ENCODE peak calls at places on chromosomes 4 and X, in nine cellular contexts. K is amniotic epithelial cell, R is AG04450, T is dorsolateral prefrontal cortex, H is lower lobe of right lung, J is right lobe of liver, Y is NCI-H69, L is activated gamma-delta T cell treated with Interleukin-2 at 50 U/mL for 16 hours, A is GM10248. V is an unnamed sample.

GRCh38 chr4:83639849-83640493 is 104.1 kb downstream of the GPAT3 start:
- DNase-seq in K (peak), R (peak), T (no peak), H (no peak), J (peak), Y (peak), L (peak), A (peak), V (peak)

GRCh38 chr4:113908829-113909228 is 70.6 kb downstream of the ARSJ start:
- DNase-seq in K (peak), R (no peak), T (no peak), H (no peak), J (no peak), Y (no peak), L (no peak), A (no peak), V (peak)

GRCh38 chr4:26140150-26140898 is 180.5 kb upstream of the RBPJ start:
- DNase-seq in K (peak), R (no peak), T (no peak), H (no peak), J (no peak), Y (no peak), L (no peak), A (no peak), V (peak)

GRCh38 chr4:17811078-17811603 is 362 bp downstream of the NCAPG start:
- DNase-seq in K (no peak), R (no peak), T (no peak), H (no peak), J (no peak), Y (peak), L (no peak), A (no peak), V (no peak)

GRCh38 chr4:160233141-160233540 is 1130.3 kb downstream of the RAPGEF2 start:
- DNase-seq in K (no peak), R (no peak), T (no peak), H (no peak), J (no peak), Y (no peak), L (no peak), A (no peak), V (no peak)

GRCh38 chr4:174657472-174657871 is 135.2 kb upstream of the HPGD start:
- DNase-seq in K (no peak), R (no peak), T (no peak), H (no peak), J (no peak), Y (no peak), L (no peak), A (no peak), V (no peak)

GRCh38 chrX:153934473-153935325 is at the start of gene NAA10:
- DNase-seq in K (peak), R (no peak), T (peak), H (peak), J (peak), Y (peak), L (peak), A (peak), V (peak)

GRCh38 chr4:110778526-110778925 is 155.6 kb upstream of the PITX2 start:
- DNase-seq in K (peak), R (no peak), T (no peak), H (no peak), J (no peak), Y (no peak), L (no peak), A (no peak), V (peak)

GRCh38 chr4:121939690-121940089 is 12.2 kb downstream of the TRPC3 start:
- DNase-seq in K (no peak), R (no peak), T (no peak), H (no peak), J (no peak), Y (no peak), L (no peak), A (no peak), V (peak)

GRCh38 chrX:118189628-118190027 is 73.0 kb upstream of the KLHL13 start:
- DNase-seq in K (no peak), R (no peak), T (no peak), H (no peak), J (no peak), Y (peak), L (no peak), A (no peak), V (no peak)

V was measured in mesenchymal stem cell.